ENCODE peak calls at places on chromosomes 3 and 15, in six cellular contexts. Z is neuronal stem cell, V is IMR-90, U is H9, I is H1, K is trophoblast cell. Y is an unnamed sample.

GRCh38 chr15:90869140-90869541 is 753 bp downstream of the FURIN start:
- DNase-seq in Z (no peak), V (no peak), U (no peak), I (no peak), K (peak), Y (no peak)

GRCh38 chr15:74319596-74320357 is 47.7 kb downstream of the CYP11A1 start:
- DNase-seq in Z (peak), V (no peak), U (peak), I (no peak), K (peak), Y (no peak)

GRCh38 chr3:152200476-152201422 is 68.0 kb upstream of the MBNL1 start:
- DNase-seq in Z (no peak), V (no peak), U (no peak), I (no peak), K (no peak), Y (no peak)

GRCh38 chr3:171165499-171165921 is 139.0 kb upstream of the SLC2A2 start:
- DNase-seq in Z (no peak), V (no peak), U (peak), I (no peak), K (no peak), Y (no peak)

GRCh38 chr3:48088056-48088748 is 72.0 kb upstream of the MAP4 start:
- DNase-seq in Z (peak), V (no peak), U (peak), I (peak), K (no peak), Y (no peak)

GRCh38 chr3:21979706-21980105 is 228.7 kb upstream of the ZNF385D start:
- DNase-seq in Z (no peak), V (peak), U (no peak), I (no peak), K (no peak), Y (no peak)

GRCh38 chr3:133509482-133509881 is 64.0 kb upstream of the CDV3 start:
- DNase-seq in Z (no peak), V (peak), U (no peak), I (no peak), K (no peak), Y (no peak)

GRCh38 chr3:129970603-129971002 is 3.9 kb upstream of the TRH start:
- DNase-seq in Z (no peak), V (no peak), U (no peak), I (no peak), K (no peak), Y (no peak)

GRCh38 chr3:99846472-99846871 is 28.8 kb downstream of the CMSS1 start:
- DNase-seq in Z (no peak), V (peak), U (no peak), I (no peak), K (peak), Y (peak)

GRCh38 chr3:81643721-81644120 is 117.7 kb downstream of the GBE1 start:
- DNase-seq in Z (no peak), V (peak), U (no peak), I (no peak), K (peak), Y (peak)

GRCh38 chr3:111723293-111723963 is 128.3 kb upstream of the ZBED2 start:
- DNase-seq in Z (no peak), V (peak), U (no peak), I (no peak), K (peak), Y (peak)

GRCh38 chr3:111721702-111722205 is 126.6 kb upstream of the ZBED2 start:
- DNase-seq in Z (no peak), V (no peak), U (no peak), I (no peak), K (no peak), Y (no peak)

GRCh38 chr3:111725706-111726105 is 130.6 kb upstream of the ZBED2 start:
- DNase-seq in Z (no peak), V (no peak), U (no peak), I (no peak), K (no peak), Y (no peak)

GRCh38 chr3:111726788-111727305 is 131.7 kb upstream of the ZBED2 start:
- DNase-seq in Z (no peak), V (no peak), U (no peak), I (no peak), K (no peak), Y (no peak)

GRCh38 chr3:111724694-111725093 is 129.5 kb upstream of the ZBED2 start:
- DNase-seq in Z (no peak), V (no peak), U (no peak), I (no peak), K (no peak), Y (no peak)
- H4K91ac ChIP-seq in Z (no peak), V (no peak), U (no peak), I (no peak), K (no peak), Y (no peak)

DNA sequence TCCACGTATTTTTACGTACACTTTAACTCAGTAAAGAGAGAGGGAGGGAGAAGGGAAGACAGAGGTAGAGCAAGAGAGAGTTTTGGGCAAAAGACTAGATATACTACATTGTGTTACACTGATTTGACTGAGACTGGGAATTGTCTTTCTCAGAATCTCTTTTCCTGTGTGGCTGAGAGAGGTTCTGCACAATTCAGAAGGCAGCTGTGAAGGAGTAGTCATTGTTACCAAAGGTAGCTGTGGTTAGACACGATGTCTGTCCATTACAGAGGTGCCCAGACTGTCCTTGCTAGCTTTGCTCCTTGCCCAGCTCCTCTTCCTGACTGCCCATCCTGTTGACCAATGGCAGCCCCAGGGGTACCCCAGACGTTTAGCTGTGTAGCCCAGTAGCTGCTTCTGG is 577.5 kb upstream of the CBLB start:
- DNase-seq in Z (no peak), V (no peak), U (no peak), I (no peak), K (no peak), Y (no peak)
- H4K8ac ChIP-seq in Z (no peak), V (no peak), U (no peak), I (no peak), K (no peak), Y (no peak)

DNA sequence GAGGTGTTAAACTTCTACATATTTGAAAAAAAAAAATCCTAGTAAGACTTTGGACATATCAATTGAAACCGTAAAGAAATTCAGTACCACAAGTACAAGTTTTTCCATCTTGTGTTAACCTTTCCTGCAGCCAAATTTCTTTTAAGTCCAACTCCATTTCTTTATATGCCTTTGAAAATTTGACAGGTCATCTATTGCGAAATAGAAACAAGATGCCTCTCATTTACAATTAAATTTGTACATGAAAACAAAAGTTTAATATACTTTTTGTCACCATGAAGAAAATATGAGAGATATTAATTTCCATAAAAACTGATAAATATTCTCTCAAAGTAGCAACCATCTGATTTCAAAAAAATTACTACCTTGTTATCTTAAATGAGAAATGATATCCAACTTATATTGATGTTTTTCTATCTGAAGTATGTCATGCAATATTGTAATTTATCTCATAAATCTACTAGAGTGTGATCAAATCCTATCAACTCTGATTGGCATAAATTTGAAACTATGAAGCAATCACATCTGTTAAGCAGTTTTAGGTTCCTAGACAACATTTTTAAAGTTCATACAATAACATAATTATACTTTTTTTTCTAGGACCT is 68.2 kb downstream of the TBC1D5 start:
- DNase-seq in Z (no peak), V (no peak), U (no peak), I (no peak), K (no peak), Y (no peak)
- H4K91ac ChIP-seq in Z (no peak), V (no peak), U (no peak), I (no peak), K (no peak), Y (no peak)

GRCh38 chr3:125202197-125202596 is 10.4 kb downstream of the SLC12A8 start:
- DNase-seq in Z (no peak), V (peak), U (no peak), I (no peak), K (peak), Y (no peak)
- H4K8ac ChIP-seq in Z (no peak), V (no peak), U (no peak), I (no peak), K (no peak), Y (no peak)

DNA sequence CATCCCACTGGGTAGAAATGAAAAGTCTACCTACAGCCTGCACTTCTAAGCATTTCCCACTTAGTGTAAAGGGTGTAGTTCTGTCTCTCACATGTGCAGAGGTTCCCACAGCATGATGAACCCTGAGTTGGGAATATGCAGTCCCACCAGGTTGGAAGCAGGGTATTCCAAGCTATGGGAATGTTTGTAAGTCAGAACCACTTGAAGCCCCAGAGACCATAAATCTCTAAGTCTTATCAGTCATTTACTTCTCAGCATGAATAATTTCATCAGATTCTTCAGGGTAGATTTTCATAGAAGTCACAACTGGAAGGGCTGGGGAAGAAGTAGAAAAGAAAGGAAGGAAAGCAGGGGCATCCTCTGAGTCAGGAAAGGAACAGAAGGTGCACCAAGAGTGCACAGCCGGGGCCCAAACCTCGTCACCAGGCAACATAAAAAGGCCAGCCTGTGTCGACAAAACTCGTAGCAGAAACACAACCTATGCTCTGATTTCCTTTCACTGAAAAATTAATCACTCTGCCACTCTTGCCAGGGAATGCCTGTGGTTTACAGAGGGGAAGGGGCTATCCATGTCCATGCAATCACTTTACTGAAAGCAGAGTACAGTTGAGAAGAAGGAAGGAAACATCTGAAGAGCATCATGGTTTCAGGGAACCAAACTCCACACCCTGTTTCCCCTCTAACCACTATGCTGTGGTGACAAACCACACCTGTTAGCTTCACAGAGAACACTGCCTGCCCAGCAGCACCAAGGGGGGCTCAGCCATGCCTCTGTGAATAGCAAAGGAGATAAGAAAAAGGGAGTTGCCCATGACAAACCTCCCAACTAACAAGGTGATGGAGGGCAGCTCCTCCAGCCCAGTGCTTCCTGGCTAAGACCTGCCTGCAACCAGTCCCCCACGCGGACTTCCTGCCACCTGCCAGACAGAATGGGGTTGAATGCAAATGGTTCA is 40.5 kb downstream of the SH3BP5 start:
- DNase-seq in Z (no peak), V (no peak), U (no peak), I (no peak), K (no peak), Y (peak)
- H4K91ac ChIP-seq in Z (no peak), V (no peak), U (no peak), I (no peak), K (peak), Y (no peak)

DNA sequence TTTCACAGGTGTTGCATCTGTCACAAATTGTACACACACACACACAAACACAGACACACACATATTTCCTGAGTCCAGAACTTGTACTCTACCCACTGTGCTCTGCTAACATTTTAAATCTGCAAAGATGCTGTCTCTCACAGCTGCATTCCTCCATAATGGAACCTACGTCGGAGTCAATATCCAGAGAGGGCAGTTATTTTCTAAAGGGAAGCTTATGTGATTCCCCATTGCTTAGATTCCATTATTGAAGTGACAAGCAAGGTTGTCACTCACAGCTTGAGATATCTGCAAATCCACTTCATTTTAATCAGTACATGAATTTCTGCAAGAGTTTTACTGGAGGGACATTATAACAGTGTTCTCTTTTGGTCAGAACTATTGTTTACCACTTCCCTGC is 992.4 kb downstream of the NSUN3 start:
- DNase-seq in Z (no peak), V (no peak), U (no peak), I (no peak), K (no peak), Y (no peak)
- H4K8ac ChIP-seq in Z (no peak), V (no peak), U (no peak), I (no peak), K (no peak), Y (no peak)

GRCh38 chr3:155047672-155048071 is 32.4 kb upstream of the MME start:
- DNase-seq in Z (no peak), V (no peak), U (no peak), I (no peak), K (no peak), Y (no peak)

GRCh38 chr3:155052470-155052869 is 27.6 kb upstream of the MME start:
- DNase-seq in Z (no peak), V (no peak), U (no peak), I (no peak), K (no peak), Y (no peak)

GRCh38 chr3:155046935-155047334 is 33.2 kb upstream of the MME start:
- DNase-seq in Z (no peak), V (no peak), U (no peak), I (no peak), K (no peak), Y (no peak)

GRCh38 chr3:155049959-155050358 is 30.2 kb upstream of the MME start:
- DNase-seq in Z (no peak), V (no peak), U (no peak), I (no peak), K (no peak), Y (no peak)
- H4K91ac ChIP-seq in Z (no peak), V (no peak), U (no peak), I (no peak), K (no peak), Y (no peak)

DNA sequence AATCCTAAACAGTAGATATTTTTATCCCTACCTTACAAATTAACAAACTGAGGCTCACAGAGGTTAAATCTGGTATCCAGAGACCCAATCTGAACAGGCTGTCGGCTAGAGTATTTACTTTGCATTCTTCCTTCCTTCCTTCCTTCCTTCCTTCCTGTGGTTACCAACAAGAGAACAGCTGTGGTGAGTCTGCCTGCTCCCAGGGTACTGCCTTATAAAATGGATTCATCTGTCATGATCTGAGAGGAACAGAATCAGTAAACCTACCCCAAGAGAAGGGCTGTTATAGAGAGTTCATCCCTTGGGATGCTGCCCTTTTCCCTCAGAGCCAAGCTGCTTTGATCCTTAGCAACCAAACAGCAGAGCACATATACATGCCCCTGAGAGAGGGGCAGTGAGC is 3.6 kb downstream of the GADL1 start:
- DNase-seq in Z (no peak), V (no peak), U (no peak), I (no peak), K (no peak), Y (no peak)
- H4K8ac ChIP-seq in Z (no peak), V (no peak), U (no peak), I (no peak), K (no peak), Y (no peak)

GRCh38 chr15:82585072-82585471 is 44.8 kb upstream of the RPS17 start:
- DNase-seq in Z (no peak), V (peak), U (no peak), I (no peak), K (no peak), Y (peak)

GRCh38 chr15:82575335-82575734 is 35.1 kb upstream of the RPS17 start:
- DNase-seq in Z (no peak), V (no peak), U (no peak), I (no peak), K (no peak), Y (no peak)

DNA sequence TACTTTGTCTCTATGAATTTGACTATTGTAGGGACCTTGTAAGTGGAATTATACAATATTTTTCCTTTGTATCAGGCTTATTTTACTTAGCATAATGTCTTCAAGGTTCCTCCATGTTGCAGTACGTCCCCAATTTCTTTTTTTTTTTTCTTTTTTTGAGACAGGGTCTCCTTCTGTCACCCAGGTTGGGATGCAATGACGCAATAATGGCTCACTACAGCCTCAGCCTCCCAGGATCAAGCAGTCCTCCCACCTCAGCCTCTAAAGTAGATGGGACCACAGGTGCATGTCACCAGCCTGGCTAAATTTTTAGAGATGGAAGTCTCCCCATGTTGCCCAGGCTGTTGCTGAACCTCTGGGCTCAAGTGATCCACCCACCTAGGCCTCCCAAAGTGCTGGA is 40.5 kb upstream of the RPS17 start:
- DNase-seq in Z (no peak), V (no peak), U (no peak), I (no peak), K (no peak), Y (no peak)
- H4K91ac ChIP-seq in Z (no peak), V (no peak), U (no peak), I (no peak), K (no peak), Y (no peak)

DNA sequence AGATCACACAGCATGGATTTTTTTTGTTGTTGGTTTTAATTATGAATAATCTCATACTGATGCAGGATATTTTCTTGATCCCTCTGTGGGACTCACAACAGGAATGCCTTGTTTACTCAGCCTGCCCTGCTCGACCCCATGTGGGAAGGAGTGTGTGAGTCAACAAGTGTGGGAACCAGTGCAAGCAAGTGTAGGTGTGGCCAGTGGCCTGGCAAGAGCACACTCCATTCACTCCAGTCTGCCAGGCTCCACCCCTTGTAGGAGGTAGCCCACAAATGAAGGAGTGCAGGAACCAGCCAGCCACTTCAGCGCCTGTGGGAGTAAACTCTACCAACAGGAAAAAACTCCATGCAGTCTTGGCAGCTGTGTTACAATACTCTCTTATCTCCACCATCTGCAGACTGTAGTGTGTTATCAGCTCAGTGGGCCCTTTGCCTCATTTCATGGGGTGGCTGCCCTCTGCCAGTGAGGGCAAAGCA is 393.6 kb downstream of the OTOL1 start:
- DNase-seq in Z (no peak), V (peak), U (no peak), I (no peak), K (no peak), Y (peak)
- H4K8ac ChIP-seq in Z (no peak), V (no peak), U (no peak), I (no peak), K (no peak), Y (no peak)

Y was measured in mesenchymal stem cell.